ENCODE peak calls at places on chromosomes 2 and 18, in eight cellular contexts. V is mesothelial cell of epicardium, W is NCI-H2081, F is NCI-H1930, P is GM12865, Y is NAMALWA, L is testis, D is GM12878. B is an unnamed sample.

GRCh38 chr2:55361465-55362189 is 58.0 kb downstream of the CCDC88A start:
- DNase-seq in F (no peak), W (no peak), P (peak), D (peak), Y (peak), L (no peak), V (no peak), B (no peak)

GRCh38 chr2:239765911-239766310 is 259.2 kb downstream of the NDUFA10 start:
- DNase-seq in V (no peak), D (no peak), P (no peak), F (no peak), W (no peak), L (no peak), Y (no peak), B (no peak)

GRCh38 chr2:41723531-41723930 is 324.3 kb upstream of the PKDCC start:
- DNase-seq in L (no peak), P (no peak), Y (no peak), F (no peak), V (no peak), D (no peak), W (no peak), B (no peak)

GRCh38 chr2:154826827-154827226 is 128.3 kb downstream of the KCNJ3 start:
- DNase-seq in V (no peak), P (peak), F (no peak), D (no peak), L (no peak), W (no peak), Y (no peak), B (no peak)

GRCh38 chr2:191041418-191042161 is 27.6 kb upstream of the STAT1 start:
- DNase-seq in P (no peak), Y (no peak), D (no peak), V (no peak), W (no peak), F (no peak), L (no peak), B (no peak)

GRCh38 chr2:124816007-124816406 is 790.9 kb downstream of the CNTNAP5 start:
- DNase-seq in L (no peak), P (no peak), F (no peak), D (no peak), W (no peak), Y (no peak), V (no peak), B (no peak)

GRCh38 chr2:145185696-145186095 is 665.8 kb upstream of the ZEB2 start:
- DNase-seq in L (no peak), P (no peak), V (no peak), W (no peak), Y (no peak), F (no peak), D (no peak), B (no peak)

GRCh38 chr2:32805104-32806095 is 141.4 kb upstream of the LTBP1 start:
- DNase-seq in Y (no peak), D (no peak), L (no peak), V (no peak), F (no peak), W (no peak), P (no peak), B (no peak)

GRCh38 chr2:121825003-121825950 is 69.8 kb downstream of the TSN start:
- DNase-seq in Y (no peak), F (no peak), W (peak), P (no peak), D (no peak), V (no peak), L (no peak), B (no peak)

GRCh38 chr2:175478369-175478768 is 296.9 kb upstream of the ATP5MC3 start:
- DNase-seq in F (no peak), Y (no peak), W (no peak), V (no peak), D (no peak), P (no peak), L (no peak), B (no peak)

GRCh38 chr2:101002562-101003277 is 631 bp downstream of the RPL31 start:
- DNase-seq in V (no peak), F (no peak), D (no peak), P (peak), L (no peak), W (no peak), Y (no peak), B (peak)

GRCh38 chr2:162006326-162006725 is 67.7 kb downstream of the DPP4 start:
- DNase-seq in V (no peak), L (no peak), D (no peak), F (no peak), W (no peak), Y (no peak), P (no peak), B (no peak)

GRCh38 chr2:24342110-24342910 is 18.0 kb downstream of the ITSN2 start:
- DNase-seq in W (no peak), V (no peak), L (no peak), P (peak), F (no peak), D (peak), Y (peak), B (no peak)

GRCh38 chr2:28674713-28675068 is 76.9 kb upstream of the PPP1CB start:
- DNase-seq in Y (no peak), W (no peak), V (no peak), L (no peak), P (no peak), D (no peak), F (no peak), B (no peak)

GRCh38 chr2:71789556-71790219 is 336.3 kb downstream of the DYSF start:
- DNase-seq in Y (no peak), V (peak), D (no peak), F (no peak), L (peak), P (no peak), W (no peak), B (peak)

GRCh38 chr2:206083602-206084467 is 2.1 kb downstream of the INO80D start:
- DNase-seq in D (peak), V (no peak), L (peak), P (peak), Y (peak), W (no peak), F (no peak), B (peak)

GRCh38 chr18:63339920-63340484 is 20.4 kb upstream of the BCL2 start:
- DNase-seq in W (peak), L (peak), F (peak), V (no peak), D (no peak), Y (peak), P (peak), B (peak)

GRCh38 chr18:34659579-34660517 is 50.2 kb upstream of the DTNA start:
- DNase-seq in D (no peak), V (no peak), L (peak), W (peak), F (no peak), P (peak), Y (no peak), B (peak)

GRCh38 chr2:149041482-149041881 is 3.0 kb downstream of the LYPD6B start:
- DNase-seq in L (no peak), Y (no peak), W (no peak), P (no peak), V (no peak), D (no peak), F (no peak), B (no peak)

B was measured in A673.